ENCODE peak calls at places on chromosome 5, in four cellular contexts. Y is AG04450, I is suprapubic skin, D is GF-D8. R is an unnamed sample.

GRCh38 chr5:89930591-89931383 is 478.8 kb downstream of the CETN3 start:
- DNase-seq in Y (peak; percentile 4), I (no peak), D (no peak), R (no peak)

GRCh38 chr5:55429707-55430253 is 105.0 kb downstream of the PLPP1 start:
- DNase-seq in Y (no peak), I (no peak), D (no peak), R (no peak)

GRCh38 chr5:77138981-77139380 is 51.9 kb upstream of the ZBED3 start:
- DNase-seq in Y (no peak), I (no peak), D (no peak), R (no peak)

GRCh38 chr5:25950681-25951080 is 1087.7 kb downstream of the CDH9 start:
- DNase-seq in Y (no peak), I (no peak), D (no peak), R (no peak)

GRCh38 chr5:160071521-160072299 is 47.5 kb downstream of the PWWP2A start:
- DNase-seq in Y (no peak), I (no peak), D (peak; percentile 1), R (no peak)

GRCh38 chr5:104800440-104801048 is 1238.0 kb upstream of the NUDT12 start:
- DNase-seq in Y (no peak), I (no peak), D (no peak), R (no peak)

GRCh38 chr5:145471831-145472616 is 363.1 kb downstream of the PRELID2 start:
- DNase-seq in Y (no peak), I (no peak), D (no peak), R (no peak)

GRCh38 chr5:36792560-36793180 is 83.9 kb upstream of the NIPBL start:
- DNase-seq in Y (no peak), I (no peak), D (no peak), R (no peak)

GRCh38 chr5:10913846-10914245 is 152.8 kb upstream of the DAP start:
- DNase-seq in Y (peak; percentile 87), I (no peak), D (peak; percentile 78), R (no peak)

GRCh38 chr5:8333977-8334376 is 465.0 kb downstream of the MTRR start:
- DNase-seq in Y (no peak), I (no peak), D (no peak), R (no peak)

GRCh38 chr5:123089572-123089970 is 530 bp downstream of the PRDM6 start:
- DNase-seq in Y (no peak), I (no peak), D (no peak), R (no peak)

GRCh38 chr5:29296548-29296947 is 1896.9 kb upstream of the CDH6 start:
- DNase-seq in Y (no peak), I (peak; percentile 54), D (no peak), R (no peak)

GRCh38 chr5:109191153-109191558 is 218.6 kb downstream of the PJA2 start:
- DNase-seq in Y (no peak), I (no peak), D (no peak), R (no peak)

GRCh38 chr5:142644640-142645361 is 41.1 kb downstream of the FGF1 start:
- DNase-seq in Y (peak; percentile 96), I (no peak), D (no peak), R (no peak)

GRCh38 chr5:125326114-125326513 is 579.7 kb upstream of the ZNF608 start:
- DNase-seq in Y (peak; percentile 55), I (no peak), D (no peak), R (no peak)

GRCh38 chr5:42656661-42657035 is 100.0 kb upstream of the CCDC152 start:
- DNase-seq in Y (no peak), I (no peak), D (no peak), R (no peak)

GRCh38 chr5:107542831-107543231 is 127.9 kb downstream of the EFNA5 start:
- DNase-seq in Y (peak; percentile 10), I (peak; percentile 91), D (no peak), R (no peak)

GRCh38 chr5:66442951-66443445 is 153.2 kb upstream of the MAST4 start:
- DNase-seq in Y (no peak), I (no peak), D (no peak), R (no peak)

GRCh38 chr5:131825404-131826013 is 28.7 kb upstream of the FNIP1 start:
- DNase-seq in Y (no peak), I (no peak), D (no peak), R (no peak)

GRCh38 chr5:71719092-71719964 is at the start of gene CARTPT:
- DNase-seq in Y (no peak), I (no peak), D (no peak), R (no peak)

GRCh38 chr5:126015244-126016054 is 407.8 kb upstream of the GRAMD2B start:
- DNase-seq in Y (no peak), I (no peak), D (no peak), R (no peak)

GRCh38 chr5:80852331-80853245 is 107.6 kb upstream of the RASGRF2 start:
- DNase-seq in Y (no peak), I (no peak), D (no peak), R (no peak)

GRCh38 chr5:87266914-87267573 is 639 bp upstream of the RASA1 start:
- DNase-seq in Y (peak; percentile 11), I (no peak), D (no peak), R (no peak)

GRCh38 chr5:143261748-143262392 is 141.6 kb downstream of the NR3C1 start:
- DNase-seq in Y (no peak), I (no peak), D (no peak), R (no peak)

GRCh38 chr5:68587181-68587580 is 371.6 kb downstream of the PIK3R1 start:
- DNase-seq in Y (no peak), I (no peak), D (no peak), R (no peak)

GRCh38 chr5:42781584-42781983 is 25.0 kb downstream of the CCDC152 start:
- DNase-seq in Y (no peak), I (no peak), D (no peak), R (no peak)

GRCh38 chr5:178113141-178113787 is at the start of gene N4BP3:
- DNase-seq in Y (no peak), I (no peak), D (no peak), R (peak; percentile 73)

GRCh38 chr5:107979272-107979671 is 308.5 kb upstream of the EFNA5 start:
- DNase-seq in Y (no peak), I (no peak), D (no peak), R (no peak)

GRCh38 chr5:7754997-7755596 is 95.8 kb downstream of the CFAP90 start:
- DNase-seq in Y (no peak), I (no peak), D (peak; percentile 4), R (no peak)

GRCh38 chr5:139637438-139638089 is 10.6 kb upstream of the CXXC5 start:
- DNase-seq in Y (no peak), I (peak; percentile 94), D (peak; percentile 46), R (peak; percentile 26)

GRCh38 chr5:483011-483410 is 40.0 kb downstream of the EXOC3 start:
- DNase-seq in Y (no peak), I (no peak), D (no peak), R (no peak)

GRCh38 chr5:2802693-2803365 is 51.4 kb upstream of the IRX2 start:
- DNase-seq in Y (no peak), I (no peak), D (no peak), R (no peak)

GRCh38 chr5:74767579-74767913 is 497 bp downstream of the NSA2 start:
- DNase-seq in Y (no peak), I (no peak), D (peak; percentile 11), R (no peak)

GRCh38 chr5:158676642-158677489 is 422.9 kb downstream of the EBF1 start:
- DNase-seq in Y (no peak), I (no peak), D (no peak), R (no peak)

GRCh38 chr5:157497875-157498611 is 38.0 kb downstream of the NIPAL4 start:
- DNase-seq in Y (no peak), I (no peak), D (no peak), R (no peak)

GRCh38 chr5:170297589-170298462 is at the start of gene LCP2:
- DNase-seq in Y (no peak), I (no peak), D (peak; percentile 88), R (peak; percentile 36)

GRCh38 chr5:142327111-142327842 is 2.5 kb upstream of the SPRY4 start:
- DNase-seq in Y (no peak), I (no peak), D (no peak), R (no peak)

R was measured in T-helper 9 cell.